ENCODE peak calls at places on chromosome 6, in seven cellular contexts. R is K562, E is HCT116, J is GM12878, D is SK-N-SH, A is H1, G is HepG2. T is an unnamed sample.

GRCh38 chr6:3308106-3308505 is 49.4 kb downstream of the PSMG4 start:
- DNase-seq in D (no peak), G (no peak), A (no peak), J (no peak), E (no peak), R (no peak), T (no peak)

GRCh38 chr6:5998741-5999687 is 7.7 kb downstream of the NRN1 start:
- DNase-seq in E (no peak), J (no peak), G (no peak), D (peak), A (peak), R (no peak), T (no peak)

GRCh38 chr6:25056130-25056529 is 120.4 kb upstream of the RIPOR2 start:
- DNase-seq in R (no peak), G (no peak), A (no peak), D (no peak), J (no peak), E (no peak), T (no peak)

GRCh38 chr6:110590821-110591351 is 114.5 kb upstream of the SLC22A16 start:
- DNase-seq in J (peak), A (no peak), G (no peak), R (no peak), D (no peak), E (no peak), T (no peak)

GRCh38 chr6:110476046-110476849 is at the start of gene SLC22A16:
- DNase-seq in E (no peak), G (no peak), R (no peak), D (peak), A (peak), J (no peak), T (no peak)

GRCh38 chr6:20191951-20192350 is 20.3 kb downstream of the MBOAT1 start:
- DNase-seq in R (no peak), E (no peak), J (no peak), A (no peak), D (no peak), G (no peak), T (no peak)

GRCh38 chr6:44010411-44011349 is 116.6 kb downstream of the MRPL14 start:
- DNase-seq in D (no peak), E (peak), J (no peak), A (no peak), G (no peak), R (no peak), T (no peak)

GRCh38 chr6:97440590-97441176 is 157.7 kb upstream of the MMS22L start:
- DNase-seq in R (peak), D (peak), E (peak), J (no peak), G (peak), A (no peak), T (peak)

GRCh38 chr6:122647765-122648164 is 37.6 kb downstream of the PKIB start:
- DNase-seq in G (no peak), D (no peak), A (no peak), E (no peak), J (no peak), R (no peak), T (no peak)

GRCh38 chr6:95511404-95511803 is 65.9 kb upstream of the MANEA start:
- DNase-seq in D (no peak), G (no peak), R (no peak), A (no peak), E (no peak), J (no peak), T (no peak)

GRCh38 chr6:29737707-29738630 is 14.7 kb downstream of the HLA-F start:
- DNase-seq in A (peak), D (peak), R (peak), G (peak), E (peak), J (no peak), T (peak)

GRCh38 chr6:164099535-164099982 is 685.0 kb downstream of the QKI start:
- DNase-seq in R (no peak), J (no peak), D (no peak), G (no peak), A (no peak), E (no peak), T (no peak)

GRCh38 chr6:3625980-3626533 is 125.5 kb downstream of the PXDC1 start:
- DNase-seq in D (no peak), A (peak), R (no peak), G (no peak), E (no peak), J (no peak), T (no peak)

GRCh38 chr6:82015526-82015925 is 232.0 kb downstream of the IBTK start:
- DNase-seq in E (no peak), A (no peak), J (no peak), D (no peak), G (peak), R (no peak), T (no peak)

GRCh38 chr6:155080876-155081845 is 86.0 kb downstream of the TIAM2 start:
- DNase-seq in D (no peak), E (no peak), A (no peak), R (no peak), J (no peak), G (no peak), T (no peak)

GRCh38 chr6:128520436-128521301 is at the start of gene PTPRK:
- DNase-seq in J (no peak), G (peak), A (peak), R (peak), E (peak), D (peak), T (peak)

GRCh38 chr6:145148392-145149175 is 586.7 kb downstream of the EPM2A start:
- DNase-seq in J (peak), E (peak), A (no peak), D (no peak), R (no peak), G (peak), T (peak)

GRCh38 chr6:33839399-33840063 is 35.7 kb upstream of the MLN start:
- DNase-seq in E (no peak), G (no peak), A (no peak), D (no peak), R (peak), J (no peak), T (no peak)

GRCh38 chr6:3849681-3850450 is 693 bp downstream of the FAM50B start:
- DNase-seq in R (no peak), G (no peak), D (no peak), E (no peak), J (no peak), A (peak), T (peak)

GRCh38 chr6:119575721-119576120 is 226.2 kb upstream of the MAN1A1 start:
- DNase-seq in E (no peak), D (no peak), G (no peak), A (no peak), J (no peak), R (peak), T (no peak)

GRCh38 chr6:106789436-106790145 is 160.2 kb downstream of the QRSL1 start:
- DNase-seq in J (no peak), E (no peak), A (no peak), D (no peak), R (no peak), G (no peak), T (no peak)

GRCh38 chr6:119978274-119978889 is 628.8 kb upstream of the MAN1A1 start:
- DNase-seq in G (peak), J (no peak), E (no peak), A (no peak), R (peak), D (peak), T (no peak)

GRCh38 chr6:166112580-166112979 is 55.1 kb downstream of the TBXT start:
- DNase-seq in R (no peak), E (no peak), G (peak), D (no peak), J (no peak), A (no peak), T (peak)

GRCh38 chr6:123393333-123393732 is 243.4 kb downstream of the TRDN start:
- DNase-seq in E (no peak), R (peak), G (peak), D (no peak), A (no peak), J (no peak), T (no peak)

DNA sequence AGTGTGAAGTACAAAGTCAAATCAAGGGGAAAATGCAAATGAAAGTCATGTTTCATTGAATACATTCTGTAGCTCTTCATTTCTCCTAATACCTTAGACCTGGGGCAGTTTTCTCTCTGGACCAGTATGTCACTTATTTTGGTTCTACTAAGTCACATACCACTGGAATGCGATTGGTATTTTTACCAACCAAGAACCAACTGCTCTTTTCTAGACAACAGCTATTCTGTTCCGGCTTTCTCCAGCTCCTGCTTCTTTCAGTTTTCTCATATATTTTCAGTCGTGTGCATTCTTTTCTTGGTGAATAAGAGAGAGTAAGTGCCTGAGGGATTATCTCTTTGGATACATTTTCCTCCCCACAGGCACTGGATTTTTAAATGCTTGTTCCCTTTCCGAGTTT is 39.2 kb upstream of the SPACA1 start:
- DNase-seq in R (no peak), J (no peak), G (no peak), D (no peak), E (no peak), A (no peak), T (no peak)
- TF ChIP-seq JUND in R (no peak), J (no peak), G (no peak), D (no peak), E (no peak), A (no peak), T (no peak)

DNA sequence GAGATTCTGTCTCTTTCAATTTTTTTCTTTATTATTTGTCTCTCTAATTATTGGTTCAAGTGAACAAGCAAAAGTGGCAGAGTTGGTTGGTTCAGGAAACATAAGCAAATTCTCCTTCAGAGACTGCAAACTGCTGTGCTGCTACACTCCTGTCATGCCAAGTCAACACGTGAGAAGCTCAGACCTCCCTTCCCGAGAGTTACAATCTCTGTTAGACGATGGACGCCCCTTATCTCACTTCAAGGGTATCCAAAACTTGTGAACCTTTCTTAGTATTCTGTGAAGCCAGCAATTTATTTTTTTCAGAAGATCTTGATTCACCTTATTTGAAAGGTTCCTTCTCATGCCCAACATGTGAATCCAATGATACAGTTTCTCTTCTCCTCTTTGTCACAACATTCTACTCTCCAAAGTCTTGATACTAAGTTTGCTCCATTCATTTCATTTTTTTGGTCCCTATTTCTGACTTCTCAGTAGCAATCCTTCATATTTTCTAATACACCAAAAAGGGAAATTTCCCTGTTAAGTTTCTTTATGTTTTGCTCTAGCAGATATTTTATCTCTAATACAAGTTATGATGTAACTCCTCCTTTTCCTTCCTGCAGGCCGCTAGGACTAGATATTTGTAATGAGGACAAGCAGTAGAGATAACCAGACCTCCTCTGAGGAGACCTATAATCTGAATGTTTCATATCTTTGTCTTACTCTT is 448.8 kb upstream of the CITED2 start:
- DNase-seq in D (no peak), G (no peak), A (no peak), E (no peak), R (peak), J (no peak), T (no peak)
- TF ChIP-seq JUND in D (no peak), G (no peak), A (no peak), E (no peak), R (peak), J (no peak), T (no peak)

GRCh38 chr6:107973594-107973993 is 15.6 kb upstream of the SEC63 start:
- DNase-seq in J (no peak), R (no peak), E (no peak), D (no peak), G (no peak), A (no peak), T (no peak)
- TF ChIP-seq JUND in J (no peak), R (no peak), E (no peak), D (no peak), G (no peak), A (no peak), T (no peak)

GRCh38 chr6:143694013-143694412 is 16.2 kb downstream of the PHACTR2 start:
- DNase-seq in G (no peak), D (no peak), A (no peak), R (no peak), E (no peak), J (no peak), T (no peak)

GRCh38 chr6:143695106-143696059 is 17.6 kb downstream of the PHACTR2 start:
- DNase-seq in J (no peak), E (no peak), G (no peak), R (no peak), D (peak), A (no peak), T (no peak)

GRCh38 chr6:143692696-143693095 is 14.9 kb downstream of the PHACTR2 start:
- DNase-seq in R (no peak), G (peak), D (no peak), A (no peak), E (no peak), J (no peak), T (no peak)

GRCh38 chr6:143696327-143697000 is 18.7 kb downstream of the PHACTR2 start:
- DNase-seq in G (peak), R (no peak), E (no peak), D (no peak), A (no peak), J (no peak), T (no peak)

DNA sequence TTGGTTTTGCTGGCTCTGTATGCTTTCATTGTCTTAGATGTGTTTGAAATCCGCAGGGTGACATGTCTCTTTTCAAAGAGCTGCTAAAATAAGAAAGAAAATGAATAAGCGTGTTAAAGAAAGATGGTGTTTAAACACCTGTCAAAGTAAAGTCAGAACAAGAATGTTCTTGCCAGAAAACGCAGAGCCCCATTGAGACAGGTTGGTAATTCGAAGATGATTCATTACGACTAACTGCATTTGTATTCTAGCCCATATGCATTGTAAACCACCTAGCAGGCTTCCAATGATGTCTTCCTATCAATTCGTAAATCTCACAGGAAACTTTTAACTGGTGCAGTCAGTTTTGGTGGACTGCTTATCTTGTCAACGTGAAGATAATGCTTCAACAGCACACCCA is 16.8 kb downstream of the PHACTR2 start:
- DNase-seq in A (no peak), D (no peak), G (no peak), E (no peak), R (no peak), J (no peak), T (no peak)
- TF ChIP-seq JUND in A (no peak), D (no peak), G (no peak), E (no peak), R (no peak), J (no peak), T (no peak)

DNA sequence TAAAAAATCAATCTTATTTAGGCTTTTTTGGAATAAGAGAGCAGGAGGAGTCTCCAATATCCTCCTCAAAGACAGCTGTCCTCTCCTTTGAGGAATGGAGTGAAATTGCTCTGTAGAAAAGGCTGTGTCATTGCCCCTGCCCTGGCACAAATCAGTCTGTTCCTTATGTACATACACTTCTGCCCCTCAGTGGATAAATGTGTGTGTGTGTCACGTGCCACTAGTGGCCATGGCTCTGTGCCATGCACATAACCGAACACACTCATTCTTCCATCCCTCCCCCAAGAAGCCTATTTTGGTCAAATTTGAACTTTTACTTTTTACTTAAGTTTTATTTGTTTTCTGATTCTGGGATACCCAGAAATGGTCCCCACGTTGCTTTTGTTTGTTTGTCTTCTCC is 49.2 kb downstream of the ANKS1A start:
- DNase-seq in R (no peak), G (no peak), E (no peak), J (no peak), D (no peak), A (no peak), T (no peak)
- TF ChIP-seq JUND in R (no peak), G (no peak), E (no peak), J (no peak), D (no peak), A (no peak), T (no peak)

DNA sequence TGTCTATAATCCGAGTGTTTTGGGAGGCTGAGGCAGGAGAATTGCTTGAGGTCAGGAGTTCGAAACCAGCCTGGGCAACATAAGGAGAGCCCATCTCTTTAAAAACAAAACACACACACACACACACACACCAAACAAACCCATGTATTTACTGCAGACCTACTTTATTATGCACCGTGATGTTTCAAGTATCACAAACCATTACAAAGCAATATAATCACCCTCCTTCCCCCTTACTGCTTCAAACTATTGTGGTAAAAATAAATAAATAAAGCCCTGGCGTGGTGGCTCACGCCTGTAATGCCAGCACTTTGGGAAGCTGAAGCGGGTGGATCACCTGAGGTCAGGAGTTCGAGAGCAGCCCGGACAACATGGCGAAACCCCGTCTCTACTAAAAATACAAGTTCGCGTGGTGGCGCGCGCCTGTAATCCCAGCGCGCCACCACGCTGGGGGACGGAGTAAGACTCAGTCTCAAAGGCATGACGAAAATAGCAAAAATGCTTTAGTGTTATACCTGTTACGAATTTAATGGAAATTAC is 1.5 kb downstream of the TBCC start:
- DNase-seq in G (no peak), J (no peak), D (no peak), E (no peak), A (no peak), R (peak), T (no peak)
- TF ChIP-seq JUND in G (no peak), J (no peak), D (no peak), E (no peak), A (no peak), R (no peak), T (no peak)

GRCh38 chr6:18101271-18101670 is 21.2 kb downstream of the NHLRC1 start:
- DNase-seq in A (no peak), D (no peak), E (no peak), R (no peak), J (no peak), G (no peak), T (no peak)
- TF ChIP-seq JUND in A (no peak), D (no peak), E (no peak), R (no peak), J (no peak), G (no peak), T (no peak)

GRCh38 chr6:87789198-87789899 is 87.3 kb upstream of the AKIRIN2 start:
- DNase-seq in G (peak), J (no peak), E (no peak), A (no peak), R (no peak), D (no peak), T (no peak)
- TF ChIP-seq JUND in G (no peak), J (no peak), E (peak), A (no peak), R (peak), D (no peak), T (no peak)

T was measured in T47D.